ENCODE peak calls at places on chromosomes 5 and 9, in five cellular contexts. V, Q, U, Y and S are unnamed samples.

GRCh38 chr9:87592554-87593394 is 95.1 kb downstream of the DAPK1 start:
- DNase-seq in Y (peak), U (no peak), Q (no peak), V (no peak), S (peak)

GRCh38 chr5:125316386-125316785 is 569.9 kb upstream of the ZNF608 start:
- DNase-seq in Q (no peak), U (no peak), Y (no peak), V (no peak), S (no peak)

GRCh38 chr9:124960409-124960752 is 19.5 kb upstream of the GOLGA1 start:
- DNase-seq in U (no peak), V (no peak), Y (peak), Q (no peak), S (no peak)

GRCh38 chr5:151184316-151185042 is 26.9 kb upstream of the ANXA6 start:
- DNase-seq in U (no peak), V (no peak), Y (no peak), Q (no peak), S (peak)

GRCh38 chr9:92671323-92671722 is 1.4 kb upstream of the IPPK start:
- DNase-seq in U (no peak), Y (peak), V (no peak), Q (no peak), S (peak)

GRCh38 chr9:99105152-99106043 is 485 bp downstream of the TGFBR1 start:
- DNase-seq in Y (no peak), Q (peak), V (no peak), U (peak), S (peak)

GRCh38 chr9:112348993-112349333 is 15.5 kb upstream of the PTBP3 start:
- DNase-seq in U (no peak), Y (no peak), Q (no peak), V (no peak), S (no peak)

GRCh38 chr5:35926389-35927051 is 11.9 kb downstream of the CAPSL start:
- DNase-seq in V (peak), Y (peak), Q (peak), U (no peak), S (no peak)

GRCh38 chr9:128006360-128007024 is 25.7 kb upstream of the EEIG1 start:
- DNase-seq in U (no peak), Y (peak), Q (no peak), V (no peak), S (no peak)

GRCh38 chr5:55691265-55692105 is 20.6 kb downstream of the SLC38A9 start:
- DNase-seq in Q (peak), V (no peak), U (no peak), Y (peak), S (no peak)

GRCh38 chr5:38330207-38330606 is 71.8 kb downstream of the EGFLAM start:
- DNase-seq in Y (peak), Q (no peak), U (no peak), V (no peak), S (no peak)

GRCh38 chr5:79743846-79744605 is 54.4 kb downstream of the CMYA5 start:
- DNase-seq in U (no peak), Q (no peak), V (no peak), Y (peak), S (no peak)

GRCh38 chr5:83555263-83555662 is 83.7 kb downstream of the VCAN start:
- DNase-seq in U (no peak), Q (no peak), V (no peak), Y (no peak), S (no peak)

GRCh38 chr9:113620016-113620376 is 156.5 kb downstream of the RGS3 start:
- DNase-seq in Q (no peak), V (no peak), Y (no peak), U (no peak), S (no peak)

GRCh38 chr9:136944094-136944518 is 432 bp downstream of the FBXW5 start:
- DNase-seq in Q (no peak), U (peak), V (no peak), Y (no peak), S (no peak)

GRCh38 chr5:106072208-106072607 is 1598.5 kb downstream of the EFNA5 start:
- DNase-seq in V (no peak), Y (no peak), U (no peak), Q (no peak), S (no peak)

GRCh38 chr5:170254056-170254455 is 21.3 kb downstream of the C5orf58 start:
- DNase-seq in Q (no peak), U (no peak), V (peak), Y (peak), S (no peak)

GRCh38 chr5:176781638-176782570 is 28.5 kb upstream of the UNC5A start:
- DNase-seq in V (no peak), U (no peak), Y (no peak), Q (no peak), S (peak)

GRCh38 chr9:12818431-12819000 is 43.7 kb downstream of the LURAP1L start:
- DNase-seq in Q (peak), V (no peak), U (no peak), Y (peak), S (peak)

GRCh38 chr5:24909210-24909609 is 264.4 kb upstream of the CDH10 start:
- DNase-seq in Q (no peak), V (no peak), Y (no peak), U (no peak), S (no peak)

GRCh38 chr5:168114444-168115017 is 176.9 kb upstream of the WWC1 start:
- DNase-seq in U (no peak), Q (peak), V (peak), Y (peak), S (no peak)

GRCh38 chr5:72036951-72037350 is 70.3 kb upstream of the MAP1B start:
- DNase-seq in V (no peak), Q (peak), U (no peak), Y (peak), S (no peak)

GRCh38 chr5:33494476-33494875 is 53.7 kb downstream of the TARS1 start:
- DNase-seq in Q (no peak), U (no peak), V (no peak), Y (no peak), S (no peak)

GRCh38 chr9:133163559-133164208 is at the start of gene GBGT1:
- DNase-seq in Y (no peak), V (no peak), Q (peak), U (no peak), S (peak)

GRCh38 chr9:73080110-73080683 is 71.5 kb upstream of the ANXA1 start:
- DNase-seq in U (no peak), Q (peak), V (no peak), Y (no peak), S (no peak)

GRCh38 chr9:37486256-37486615 is 488 bp downstream of the POLR1E start:
- DNase-seq in Q (no peak), U (no peak), V (no peak), Y (no peak), S (no peak)

GRCh38 chr5:172683696-172684464 is 42.8 kb downstream of the NEURL1B start:
- DNase-seq in V (peak), Q (peak), Y (no peak), U (peak), S (peak)

GRCh38 chr9:130128251-130128650 is 44.0 kb upstream of the NCS1 start:
- DNase-seq in V (peak), U (no peak), Y (no peak), Q (no peak), S (peak)